ENCODE peak calls at places on chromosome 22, in ten cellular contexts. One of them, this sample, is unnamed.

GRCh38 chr22:30204742-30205111 is 41.8 kb downstream of the LIF start:
- DNase-seq in CD8-positive, alpha-beta memory T cell: no peak
- DNase-seq in Panc1: no peak
- DNase-seq in suprapubic skin: peak
- DNase-seq in CD8-positive, alpha-beta T cell: no peak
- DNase-seq in heart right ventricle: no peak
- DNase-seq in psoas muscle: peak
- DNase-seq in adrenal gland: no peak
- DNase-seq in small intestine: peak
- DNase-seq in neural progenitor cell: no peak
- DNase-seq in this sample: peak

GRCh38 chr22:28909375-28909774 is 26.0 kb downstream of the ZNRF3 start:
- DNase-seq in heart right ventricle: no peak
- DNase-seq in small intestine: no peak
- DNase-seq in psoas muscle: no peak
- DNase-seq in suprapubic skin: no peak
- DNase-seq in CD8-positive, alpha-beta memory T cell: no peak
- DNase-seq in Panc1: no peak
- DNase-seq in CD8-positive, alpha-beta T cell: no peak
- DNase-seq in adrenal gland: peak
- DNase-seq in neural progenitor cell: no peak
- DNase-seq in this sample: no peak

GRCh38 chr22:49969751-49970527 is 9.4 kb downstream of the PIM3 start:
- DNase-seq in psoas muscle: peak
- DNase-seq in CD8-positive, alpha-beta memory T cell: no peak
- DNase-seq in Panc1: no peak
- DNase-seq in neural progenitor cell: no peak
- DNase-seq in small intestine: no peak
- DNase-seq in heart right ventricle: peak
- DNase-seq in CD8-positive, alpha-beta T cell: no peak
- DNase-seq in suprapubic skin: peak
- DNase-seq in adrenal gland: peak
- DNase-seq in this sample: no peak

GRCh38 chr22:19568337-19569311 is 44.4 kb upstream of the CLDN5 start:
- DNase-seq in CD8-positive, alpha-beta memory T cell: no peak
- DNase-seq in heart right ventricle: peak
- DNase-seq in CD8-positive, alpha-beta T cell: no peak
- DNase-seq in small intestine: no peak
- DNase-seq in suprapubic skin: no peak
- DNase-seq in psoas muscle: no peak
- DNase-seq in neural progenitor cell: no peak
- DNase-seq in Panc1: no peak
- DNase-seq in adrenal gland: no peak
- DNase-seq in this sample: no peak

GRCh38 chr22:40453676-40454075 is 83.3 kb downstream of the SGSM3 start:
- DNase-seq in Panc1: no peak
- DNase-seq in CD8-positive, alpha-beta T cell: no peak
- DNase-seq in small intestine: no peak
- DNase-seq in adrenal gland: no peak
- DNase-seq in CD8-positive, alpha-beta memory T cell: no peak
- DNase-seq in suprapubic skin: no peak
- DNase-seq in neural progenitor cell: no peak
- DNase-seq in psoas muscle: no peak
- DNase-seq in heart right ventricle: no peak
- DNase-seq in this sample: no peak

GRCh38 chr22:24935771-24936483 is 10.6 kb downstream of the LHFPL7 start:
- DNase-seq in psoas muscle: no peak
- DNase-seq in Panc1: no peak
- DNase-seq in CD8-positive, alpha-beta memory T cell: no peak
- DNase-seq in heart right ventricle: no peak
- DNase-seq in adrenal gland: no peak
- DNase-seq in CD8-positive, alpha-beta T cell: no peak
- DNase-seq in neural progenitor cell: no peak
- DNase-seq in small intestine: no peak
- DNase-seq in suprapubic skin: no peak
- DNase-seq in this sample: no peak

GRCh38 chr22:17201285-17201945 is 17.8 kb downstream of the ADA2 start:
- DNase-seq in adrenal gland: no peak
- DNase-seq in neural progenitor cell: peak
- DNase-seq in CD8-positive, alpha-beta T cell: no peak
- DNase-seq in Panc1: no peak
- DNase-seq in CD8-positive, alpha-beta memory T cell: no peak
- DNase-seq in suprapubic skin: no peak
- DNase-seq in heart right ventricle: no peak
- DNase-seq in psoas muscle: peak
- DNase-seq in small intestine: peak
- DNase-seq in this sample: no peak

GRCh38 chr22:23894710-23895598 is 771 bp downstream of the MIF start:
- DNase-seq in CD8-positive, alpha-beta T cell: peak
- DNase-seq in neural progenitor cell: peak
- DNase-seq in Panc1: peak
- DNase-seq in heart right ventricle: peak
- DNase-seq in CD8-positive, alpha-beta memory T cell: peak
- DNase-seq in psoas muscle: peak
- DNase-seq in small intestine: peak
- DNase-seq in suprapubic skin: peak
- DNase-seq in adrenal gland: peak
- DNase-seq in this sample: no peak

GRCh38 chr22:19993926-19994325 is 22.7 kb downstream of the ARVCF start:
- DNase-seq in CD8-positive, alpha-beta T cell: no peak
- DNase-seq in adrenal gland: no peak
- DNase-seq in suprapubic skin: no peak
- DNase-seq in small intestine: no peak
- DNase-seq in psoas muscle: no peak
- DNase-seq in neural progenitor cell: no peak
- DNase-seq in Panc1: no peak
- DNase-seq in heart right ventricle: peak
- DNase-seq in CD8-positive, alpha-beta memory T cell: no peak
- DNase-seq in this sample: no peak

GRCh38 chr22:36775589-36775965 is 342 bp downstream of the IFT27 start:
- DNase-seq in heart right ventricle: peak
- DNase-seq in neural progenitor cell: peak
- DNase-seq in psoas muscle: no peak
- DNase-seq in small intestine: no peak
- DNase-seq in Panc1: no peak
- DNase-seq in adrenal gland: peak
- DNase-seq in CD8-positive, alpha-beta T cell: no peak
- DNase-seq in CD8-positive, alpha-beta memory T cell: peak
- DNase-seq in suprapubic skin: peak
- DNase-seq in this sample: no peak

GRCh38 chr22:19689408-19689807 is 24.9 kb upstream of the SEPTIN5 start:
- DNase-seq in adrenal gland: no peak
- DNase-seq in psoas muscle: no peak
- DNase-seq in Panc1: no peak
- DNase-seq in small intestine: no peak
- DNase-seq in suprapubic skin: no peak
- DNase-seq in CD8-positive, alpha-beta memory T cell: no peak
- DNase-seq in neural progenitor cell: no peak
- DNase-seq in CD8-positive, alpha-beta T cell: no peak
- DNase-seq in heart right ventricle: no peak
- DNase-seq in this sample: no peak

GRCh38 chr22:49298834-49299750 is 528.6 kb downstream of the BRD1 start:
- DNase-seq in psoas muscle: no peak
- DNase-seq in small intestine: no peak
- DNase-seq in neural progenitor cell: no peak
- DNase-seq in CD8-positive, alpha-beta memory T cell: no peak
- DNase-seq in adrenal gland: peak
- DNase-seq in CD8-positive, alpha-beta T cell: no peak
- DNase-seq in Panc1: no peak
- DNase-seq in suprapubic skin: peak
- DNase-seq in heart right ventricle: no peak
- DNase-seq in this sample: no peak

GRCh38 chr22:49968313-49968830 is 7.8 kb downstream of the PIM3 start:
- DNase-seq in adrenal gland: no peak
- DNase-seq in CD8-positive, alpha-beta T cell: no peak
- DNase-seq in CD8-positive, alpha-beta memory T cell: no peak
- DNase-seq in small intestine: no peak
- DNase-seq in neural progenitor cell: no peak
- DNase-seq in psoas muscle: peak
- DNase-seq in heart right ventricle: peak
- DNase-seq in suprapubic skin: peak
- DNase-seq in Panc1: no peak
- DNase-seq in this sample: no peak

GRCh38 chr22:27636716-27637503 is 164.6 kb downstream of the MN1 start:
- DNase-seq in CD8-positive, alpha-beta T cell: no peak
- DNase-seq in Panc1: no peak
- DNase-seq in heart right ventricle: peak
- DNase-seq in small intestine: no peak
- DNase-seq in psoas muscle: peak
- DNase-seq in neural progenitor cell: no peak
- DNase-seq in adrenal gland: no peak
- DNase-seq in CD8-positive, alpha-beta memory T cell: no peak
- DNase-seq in suprapubic skin: no peak
- DNase-seq in this sample: no peak

GRCh38 chr22:41781508-41781906 is 19.0 kb upstream of the CCDC134 start:
- DNase-seq in heart right ventricle: no peak
- DNase-seq in adrenal gland: no peak
- DNase-seq in suprapubic skin: no peak
- DNase-seq in CD8-positive, alpha-beta memory T cell: no peak
- DNase-seq in Panc1: no peak
- DNase-seq in psoas muscle: no peak
- DNase-seq in small intestine: no peak
- DNase-seq in CD8-positive, alpha-beta T cell: no peak
- DNase-seq in neural progenitor cell: no peak
- DNase-seq in this sample: no peak
- H3K27ac ChIP-seq in heart right ventricle: no peak
- H3K27ac ChIP-seq in adrenal gland: no peak
- H3K27ac ChIP-seq in suprapubic skin: no peak
- H3K27ac ChIP-seq in CD8-positive, alpha-beta memory T cell: peak
- H3K27ac ChIP-seq in Panc1: no peak
- H3K27ac ChIP-seq in psoas muscle: no peak
- H3K27ac ChIP-seq in small intestine: peak
- H3K27ac ChIP-seq in CD8-positive, alpha-beta T cell: peak
- H3K27ac ChIP-seq in neural progenitor cell: no peak
- H3K27ac ChIP-seq in this sample: no peak

GRCh38 chr22:43000441-43001175 is 14.3 kb downstream of the PACSIN2 start:
- DNase-seq in heart right ventricle: no peak
- DNase-seq in psoas muscle: no peak
- DNase-seq in suprapubic skin: no peak
- DNase-seq in CD8-positive, alpha-beta T cell: no peak
- DNase-seq in CD8-positive, alpha-beta memory T cell: no peak
- DNase-seq in Panc1: no peak
- DNase-seq in adrenal gland: peak
- DNase-seq in neural progenitor cell: no peak
- DNase-seq in small intestine: no peak
- DNase-seq in this sample: no peak
- H3K27ac ChIP-seq in heart right ventricle: no peak
- H3K27ac ChIP-seq in psoas muscle: peak
- H3K27ac ChIP-seq in suprapubic skin: no peak
- H3K27ac ChIP-seq in CD8-positive, alpha-beta T cell: no peak
- H3K27ac ChIP-seq in CD8-positive, alpha-beta memory T cell: no peak
- H3K27ac ChIP-seq in Panc1: no peak
- H3K27ac ChIP-seq in adrenal gland: peak
- H3K27ac ChIP-seq in neural progenitor cell: no peak
- H3K27ac ChIP-seq in small intestine: no peak
- H3K27ac ChIP-seq in this sample: no peak

DNA sequence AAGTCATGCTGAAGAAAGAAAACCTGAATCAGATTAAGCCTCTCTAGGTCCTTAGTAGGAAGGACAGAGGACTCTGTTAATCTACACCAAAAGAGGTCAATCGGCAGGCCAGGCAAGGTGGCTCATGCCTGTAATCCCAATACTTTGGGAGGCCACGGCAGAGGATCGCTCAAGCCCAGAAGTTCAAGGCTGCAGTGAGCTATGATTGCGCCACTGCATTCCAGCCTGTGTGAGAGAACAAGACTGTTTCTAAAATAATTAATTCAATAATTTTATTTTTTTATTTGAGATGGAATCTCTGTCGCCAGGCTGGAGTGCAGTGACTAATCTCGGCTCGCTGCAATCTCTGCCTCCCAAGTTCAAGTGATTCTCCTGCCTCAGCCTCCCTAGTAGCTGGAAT is 4.5 kb downstream of the XRCC6 start:
- DNase-seq in CD8-positive, alpha-beta T cell: no peak
- DNase-seq in suprapubic skin: no peak
- DNase-seq in heart right ventricle: no peak
- DNase-seq in adrenal gland: peak
- DNase-seq in Panc1: no peak
- DNase-seq in small intestine: no peak
- DNase-seq in neural progenitor cell: no peak
- DNase-seq in psoas muscle: no peak
- DNase-seq in CD8-positive, alpha-beta memory T cell: no peak
- DNase-seq in this sample: no peak
- H3K27ac ChIP-seq in CD8-positive, alpha-beta T cell: no peak
- H3K27ac ChIP-seq in suprapubic skin: no peak
- H3K27ac ChIP-seq in heart right ventricle: no peak
- H3K27ac ChIP-seq in adrenal gland: peak
- H3K27ac ChIP-seq in Panc1: no peak
- H3K27ac ChIP-seq in small intestine: no peak
- H3K27ac ChIP-seq in neural progenitor cell: no peak
- H3K27ac ChIP-seq in psoas muscle: no peak
- H3K27ac ChIP-seq in CD8-positive, alpha-beta memory T cell: no peak
- H3K27ac ChIP-seq in this sample: no peak

GRCh38 chr22:31575190-31575589 is 78.9 kb downstream of the SFI1 start:
- DNase-seq in suprapubic skin: no peak
- DNase-seq in Panc1: no peak
- DNase-seq in adrenal gland: no peak
- DNase-seq in neural progenitor cell: no peak
- DNase-seq in heart right ventricle: no peak
- DNase-seq in CD8-positive, alpha-beta memory T cell: no peak
- DNase-seq in CD8-positive, alpha-beta T cell: no peak
- DNase-seq in small intestine: no peak
- DNase-seq in psoas muscle: no peak
- DNase-seq in this sample: no peak

GRCh38 chr22:31577711-31578110 is 81.4 kb downstream of the SFI1 start:
- DNase-seq in small intestine: no peak
- DNase-seq in adrenal gland: no peak
- DNase-seq in CD8-positive, alpha-beta T cell: no peak
- DNase-seq in neural progenitor cell: no peak
- DNase-seq in heart right ventricle: no peak
- DNase-seq in CD8-positive, alpha-beta memory T cell: no peak
- DNase-seq in suprapubic skin: no peak
- DNase-seq in Panc1: no peak
- DNase-seq in psoas muscle: no peak
- DNase-seq in this sample: no peak

GRCh38 chr22:31569126-31569525 is 72.8 kb downstream of the SFI1 start:
- DNase-seq in suprapubic skin: no peak
- DNase-seq in neural progenitor cell: no peak
- DNase-seq in heart right ventricle: no peak
- DNase-seq in psoas muscle: no peak
- DNase-seq in CD8-positive, alpha-beta memory T cell: no peak
- DNase-seq in small intestine: no peak
- DNase-seq in Panc1: no peak
- DNase-seq in CD8-positive, alpha-beta T cell: no peak
- DNase-seq in adrenal gland: no peak
- DNase-seq in this sample: no peak

GRCh38 chr22:31574015-31574670 is 77.8 kb downstream of the SFI1 start:
- DNase-seq in small intestine: no peak
- DNase-seq in CD8-positive, alpha-beta T cell: no peak
- DNase-seq in Panc1: no peak
- DNase-seq in adrenal gland: no peak
- DNase-seq in psoas muscle: no peak
- DNase-seq in neural progenitor cell: no peak
- DNase-seq in heart right ventricle: no peak
- DNase-seq in CD8-positive, alpha-beta memory T cell: no peak
- DNase-seq in suprapubic skin: no peak
- DNase-seq in this sample: no peak

DNA sequence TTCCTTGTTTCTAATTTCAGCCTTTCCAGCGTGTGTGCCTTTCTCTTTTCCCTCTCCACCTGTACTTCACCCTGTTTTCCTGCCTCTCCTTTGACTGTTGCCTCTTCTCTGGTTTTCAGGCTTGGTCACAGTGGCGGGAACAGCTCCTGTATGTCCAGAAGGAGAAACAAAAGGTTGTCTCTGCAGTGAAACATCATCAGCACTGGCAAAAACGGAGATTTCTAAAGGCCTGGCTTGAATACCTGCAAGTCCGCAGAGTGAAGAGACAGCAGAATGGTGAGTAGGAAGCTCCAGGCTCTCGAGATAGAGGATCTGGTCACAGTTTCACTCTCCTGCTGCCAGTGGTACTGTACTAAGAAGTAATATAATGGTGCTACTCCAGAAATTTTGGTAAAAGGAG is 76.6 kb downstream of the SFI1 start:
- DNase-seq in psoas muscle: no peak
- DNase-seq in neural progenitor cell: no peak
- DNase-seq in CD8-positive, alpha-beta memory T cell: no peak
- DNase-seq in heart right ventricle: no peak
- DNase-seq in Panc1: no peak
- DNase-seq in small intestine: no peak
- DNase-seq in suprapubic skin: no peak
- DNase-seq in adrenal gland: no peak
- DNase-seq in CD8-positive, alpha-beta T cell: no peak
- DNase-seq in this sample: no peak
- H3K27ac ChIP-seq in psoas muscle: no peak
- H3K27ac ChIP-seq in neural progenitor cell: no peak
- H3K27ac ChIP-seq in CD8-positive, alpha-beta memory T cell: no peak
- H3K27ac ChIP-seq in heart right ventricle: no peak
- H3K27ac ChIP-seq in Panc1: no peak
- H3K27ac ChIP-seq in small intestine: no peak
- H3K27ac ChIP-seq in suprapubic skin: no peak
- H3K27ac ChIP-seq in adrenal gland: no peak
- H3K27ac ChIP-seq in CD8-positive, alpha-beta T cell: no peak
- H3K27ac ChIP-seq in this sample: no peak